ENCODE peak calls at places on chromosomes 5 and 9, in six cellular contexts. D is thyroid gland, W is body of pancreas, H is breast epithelium, J is uterus, M is adrenal gland. P is an unnamed sample.
A peak's percentile ranks its signal among the peaks of the same experiment; 100 is the strongest.

GRCh38 chr9:34001951-34002350 is 46.7 kb downstream of the UBAP2 start:
- DNase-seq in H (no peak), W (no peak), J (no peak), D (no peak), M (no peak), P (no peak)

GRCh38 chr9:133848471-133848870 is 110.3 kb upstream of the SARDH start:
- DNase-seq in H (no peak), D (no peak), M (no peak), J (no peak), W (no peak), P (no peak)

GRCh38 chr5:153551537-153552079 is 61.1 kb downstream of the GRIA1 start:
- DNase-seq in J (no peak), H (no peak), M (peak; percentile 36), W (no peak), D (no peak), P (no peak)

GRCh38 chr9:112120471-112120925 is 54.6 kb downstream of the SUSD1 start:
- DNase-seq in W (no peak), J (no peak), M (no peak), H (no peak), D (no peak), P (no peak)

GRCh38 chr5:168528521-168529360 is at the start of gene FBLL1:
- DNase-seq in H (no peak), W (no peak), M (peak; percentile 38), D (peak; percentile 15), J (no peak), P (no peak)

GRCh38 chr5:99320461-99320860 is 391.7 kb upstream of the CHD1 start:
- DNase-seq in H (no peak), M (peak; percentile 12), J (no peak), D (no peak), W (no peak), P (no peak)

GRCh38 chr9:93189369-93190132 is 5.6 kb downstream of the WNK2 start:
- DNase-seq in J (no peak), H (no peak), M (no peak), D (no peak), W (no peak), P (no peak)

GRCh38 chr5:20974423-20974822 is 986.4 kb upstream of the CDH18 start:
- DNase-seq in J (no peak), M (no peak), W (no peak), H (no peak), D (no peak), P (no peak)

GRCh38 chr5:85266692-85267091 is 882.0 kb upstream of the EDIL3 start:
- DNase-seq in D (no peak), J (no peak), W (no peak), M (no peak), H (no peak), P (no peak)

GRCh38 chr5:14268236-14268701 is 125.1 kb downstream of the TRIO start:
- DNase-seq in H (no peak), J (no peak), M (peak; percentile 80), W (no peak), D (no peak), P (no peak)

GRCh38 chr5:177147239-177147638 is 13.7 kb downstream of the NSD1 start:
- DNase-seq in W (no peak), H (no peak), D (no peak), M (no peak), J (no peak), P (no peak)

GRCh38 chr9:68507098-68507795 is 33.4 kb downstream of the TMEM252 start:
- DNase-seq in J (no peak), H (no peak), M (no peak), W (no peak), D (no peak), P (no peak)

GRCh38 chr5:37715361-37715760 is 124.5 kb downstream of the GDNF start:
- DNase-seq in W (no peak), D (no peak), H (no peak), M (no peak), J (no peak), P (no peak)
- H3K4me1 ChIP-seq in W (peaks cover 18% of the 10 kb centered on the region), D (peaks cover 4% of the 10 kb centered on the region), H (no peaks in the 10 kb centered on the region), M (peaks cover 14% of the 10 kb centered on the region), J (no peaks in the 10 kb centered on the region), P (no peaks in the 10 kb centered on the region)

GRCh38 chr9:105656131-105656921 is 5.9 kb upstream of the TAL2 start:
- DNase-seq in H (no peak), M (peak; percentile 32), W (peak; percentile 25), J (no peak), D (peak; percentile 30), P (no peak)
- H3K4me3 ChIP-seq in H (peak overlapping the region; percentile 73), M (peak overlapping the region; percentile 49), W (no peak overlapping the region), J (peak overlapping the region; percentile 35), D (peak overlapping the region; percentile 24), P (peak overlapping the region; percentile 57)

DNA sequence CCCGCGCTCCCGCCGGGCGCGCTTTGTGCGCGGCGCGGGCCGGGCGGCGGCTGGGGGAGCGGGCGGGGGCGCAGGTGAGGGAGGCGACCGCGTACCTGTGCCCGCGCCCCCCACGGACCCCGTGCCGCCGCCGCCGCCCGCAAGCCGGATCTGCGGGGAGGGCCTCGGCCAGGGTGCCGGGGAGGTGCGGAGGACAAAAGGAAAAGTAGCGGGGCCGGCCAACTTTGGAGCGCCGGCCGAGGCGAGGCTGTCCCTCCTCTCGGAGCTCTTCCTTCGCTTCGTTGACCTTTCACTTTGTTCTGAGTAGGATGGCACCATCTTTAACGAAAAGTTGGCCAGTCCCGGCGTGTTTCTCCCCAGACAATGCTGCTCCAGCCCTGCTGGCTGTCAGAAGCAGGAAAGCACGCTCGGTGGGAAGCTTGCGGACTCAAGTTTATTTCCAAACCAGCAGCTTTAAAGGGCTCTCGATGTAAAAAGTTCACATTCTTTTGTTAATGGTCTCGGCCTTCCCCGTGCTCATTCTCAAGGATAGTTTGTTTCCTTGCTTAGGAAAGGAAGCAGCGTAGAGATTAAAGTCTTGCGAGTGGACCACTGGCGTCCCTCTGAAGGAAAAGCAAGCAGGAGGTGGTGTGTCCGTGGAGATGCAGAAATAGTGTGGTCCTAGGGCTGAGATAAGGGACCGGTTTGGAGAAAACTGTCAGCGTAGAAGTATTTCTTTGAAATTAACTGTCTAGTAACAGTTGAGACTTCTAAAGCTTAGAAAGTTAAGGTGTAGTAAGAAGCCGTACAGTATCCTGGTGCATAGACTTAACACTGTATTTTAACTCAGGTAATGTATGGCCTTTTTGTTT is 660 bp downstream of the EHMT1 start:
- DNase-seq in M (no peak), H (no peak), J (no peak), D (peak; percentile 61), W (peak; percentile 46), P (peak; percentile 48)
- TF ChIP-seq POLR2A in M (peak; percentile 36), H (no peak), J (no peak), D (no peak), W (no peak), P (no peak)

DNA sequence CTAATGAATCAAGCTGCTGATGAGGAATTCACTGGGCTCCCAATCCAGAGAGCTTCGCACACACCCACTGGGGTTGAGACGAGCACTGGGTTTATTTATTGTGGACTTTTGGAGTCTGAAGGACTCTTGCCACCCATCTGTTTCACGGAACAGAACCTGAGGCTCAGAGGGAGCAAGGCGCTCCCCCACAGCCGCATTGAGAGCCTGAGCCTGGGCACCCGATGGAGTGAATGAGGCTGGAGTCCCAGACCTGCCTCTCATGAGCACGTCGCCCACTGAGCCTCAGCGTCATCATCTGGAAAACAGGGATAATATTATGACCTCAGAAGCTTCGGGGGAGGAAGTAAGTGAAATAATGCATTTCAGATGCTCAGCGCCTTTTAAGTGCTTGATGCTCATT is 5.4 kb downstream of the NEK6 start:
- DNase-seq in D (no peak), W (no peak), M (no peak), H (no peak), J (no peak), P (no peak)
- H3K4me1 ChIP-seq in D (peaks cover 61% of the 10 kb centered on the region), W (peaks cover 62% of the 10 kb centered on the region), M (peaks cover 7% of the 10 kb centered on the region), H (peaks cover 16% of the 10 kb centered on the region), J (peaks cover 15% of the 10 kb centered on the region), P (no peaks in the 10 kb centered on the region)

DNA sequence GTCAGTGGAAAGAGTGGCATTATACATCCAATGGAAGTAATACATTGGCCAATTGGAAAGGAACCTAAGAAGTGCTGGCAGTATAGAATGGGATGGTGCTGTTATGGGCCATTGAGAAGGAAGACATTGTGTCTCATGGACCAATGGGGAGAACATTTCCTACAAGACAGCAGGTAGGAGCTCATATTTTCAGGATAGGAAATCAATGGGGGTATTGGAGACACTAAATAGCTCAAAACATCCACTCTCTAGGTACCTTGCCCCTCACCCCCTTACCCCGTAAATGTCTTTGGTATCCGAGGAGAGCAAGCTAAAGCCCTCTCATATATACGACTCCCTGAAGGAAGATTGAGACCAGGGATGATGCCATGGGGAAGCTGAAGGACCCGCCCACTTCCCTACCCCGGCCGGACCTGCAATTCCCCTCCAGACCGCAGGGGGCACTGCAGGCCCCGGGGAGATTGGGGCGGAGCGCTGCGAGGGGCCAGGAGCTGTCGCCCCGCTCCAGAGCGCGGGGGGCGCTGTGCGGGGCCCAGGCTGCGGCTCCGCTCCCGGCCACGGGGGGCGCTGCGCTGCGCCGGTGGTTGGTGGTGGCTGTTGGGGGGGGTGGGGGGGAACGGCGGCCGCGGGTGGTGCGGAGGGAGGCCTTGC is at the start of gene KDM3B:
- DNase-seq in H (peak; percentile 79), J (peak; percentile 87), W (peak; percentile 90), D (peak; percentile 79), M (peak; percentile 74), P (peak; percentile 89)
- H3K4me3 ChIP-seq in H (peak within 1 kb of the TSS; percentile 86), J (peak within 1 kb of the TSS; percentile 55), W (peak within 1 kb of the TSS; percentile 93), D (peak within 1 kb of the TSS; percentile 96), M (peak within 1 kb of the TSS; percentile 77), P (peak within 1 kb of the TSS; percentile 95)

DNA sequence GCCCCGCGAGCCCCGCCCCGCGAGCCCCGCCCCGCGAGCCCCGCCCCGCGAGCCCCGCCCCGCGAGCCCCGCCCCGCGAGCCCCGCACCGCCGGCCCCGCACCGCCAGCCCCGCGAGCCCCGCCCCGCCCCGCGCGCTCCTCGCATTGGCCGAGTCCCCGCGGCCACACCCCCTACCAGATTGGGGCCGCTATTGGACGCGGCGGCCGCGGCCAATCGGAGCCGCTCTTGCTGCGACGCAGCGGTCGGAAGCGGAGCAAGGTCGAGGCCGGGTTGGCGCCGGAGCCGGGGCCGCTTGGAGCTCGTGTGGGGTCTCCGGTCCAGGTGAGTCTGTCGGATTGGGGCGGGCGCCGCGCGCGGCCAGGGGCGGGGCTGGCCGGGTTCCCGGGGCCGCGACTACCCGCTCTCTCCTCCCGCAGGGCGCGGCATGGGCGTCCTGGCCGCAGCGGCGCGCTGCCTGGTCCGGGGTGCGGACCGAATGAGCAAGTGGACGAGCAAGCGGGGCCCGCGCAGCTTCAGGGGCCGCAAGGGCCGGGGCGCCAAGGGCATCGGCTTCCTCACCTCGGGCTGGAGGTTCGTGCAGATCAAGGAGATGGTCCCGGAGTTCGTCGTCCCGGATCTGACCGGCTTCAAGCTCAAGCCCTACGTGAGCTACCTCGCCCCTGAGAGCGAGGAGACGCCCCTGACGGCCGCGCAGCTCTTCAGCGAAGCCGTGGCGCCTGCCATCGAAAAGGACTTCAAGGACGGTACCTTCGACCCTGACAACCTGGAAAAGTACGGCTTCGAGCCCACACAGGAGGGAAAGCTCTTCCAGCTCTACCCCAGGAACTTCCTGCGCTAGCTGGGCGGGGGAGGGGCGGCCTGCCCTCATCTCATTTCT is at the start of gene MRPL41:
- DNase-seq in H (peak; percentile 89), W (peak; percentile 90), J (peak; percentile 87), D (peak; percentile 86), M (peak; percentile 95), P (peak; percentile 94)
- TF ChIP-seq POLR2A in H (peak; percentile 45), W (peak; percentile 65), J (peak; percentile 78), D (no peak), M (peak; percentile 76), P (peak; percentile 79)

P was measured in right lobe of liver.